ENCODE peak calls at places on chromosomes 11 and 22, in six cellular contexts. I, E, C, P, K and L are unnamed samples.

GRCh38 chr22:25183959-25184619 is 15.6 kb upstream of the CRYBB3 start:
- DNase-seq in C (no peak), K (no peak), P (no peak), E (no peak), I (no peak), L (no peak)

GRCh38 chr11:35736952-35737351 is 74.4 kb downstream of the TRIM44 start:
- DNase-seq in I (no peak), P (no peak), K (no peak), C (no peak), E (no peak), L (no peak)

GRCh38 chr11:12509371-12509770 is 132.0 kb downstream of the PARVA start:
- DNase-seq in I (no peak), P (no peak), K (no peak), C (no peak), E (no peak), L (no peak)

GRCh38 chr11:118820412-118821357 is 29.7 kb upstream of the DDX6 start:
- DNase-seq in K (peak; percentile 19), C (no peak), I (no peak), E (peak; percentile 65), P (peak; percentile 85), L (no peak)

GRCh38 chr11:35083181-35084061 is 55.5 kb upstream of the CD44 start:
- DNase-seq in P (peak; percentile 64), E (peak; percentile 100), K (peak; percentile 99), C (peak; percentile 47), I (no peak), L (peak; percentile 28)

GRCh38 chr22:36027579-36027959 is 1.1 kb downstream of the RBFOX2 start:
- DNase-seq in E (no peak), P (no peak), C (no peak), I (no peak), K (no peak), L (no peak)

GRCh38 chr22:36143956-36144355 is 16.6 kb downstream of the APOL3 start:
- DNase-seq in I (no peak), K (no peak), C (no peak), E (no peak), P (no peak), L (no peak)

GRCh38 chr11:59754494-59754858 is 700 bp upstream of the STX3 start:
- DNase-seq in P (no peak), C (no peak), K (peak; percentile 7), I (no peak), E (peak; percentile 29), L (no peak)

GRCh38 chr11:42890773-42891172 is 421.0 kb upstream of the API5 start:
- DNase-seq in K (no peak), C (no peak), I (no peak), E (no peak), P (no peak), L (no peak)

GRCh38 chr11:69702769-69703510 is 882 bp downstream of the FGF19 start:
- DNase-seq in P (no peak), K (no peak), C (no peak), E (no peak), I (no peak), L (no peak)

GRCh38 chr11:69705901-69706787 is 2.3 kb upstream of the FGF19 start:
- DNase-seq in E (no peak), I (no peak), P (no peak), K (no peak), C (no peak), L (no peak)

GRCh38 chr11:69705246-69705856 is 1.5 kb upstream of the FGF19 start:
- DNase-seq in K (no peak), C (no peak), I (no peak), E (no peak), P (no peak), L (no peak)

GRCh38 chr11:69703711-69704507 is at the start of gene FGF19:
- DNase-seq in I (no peak), C (no peak), P (no peak), K (no peak), E (no peak), L (no peak)

DNA sequence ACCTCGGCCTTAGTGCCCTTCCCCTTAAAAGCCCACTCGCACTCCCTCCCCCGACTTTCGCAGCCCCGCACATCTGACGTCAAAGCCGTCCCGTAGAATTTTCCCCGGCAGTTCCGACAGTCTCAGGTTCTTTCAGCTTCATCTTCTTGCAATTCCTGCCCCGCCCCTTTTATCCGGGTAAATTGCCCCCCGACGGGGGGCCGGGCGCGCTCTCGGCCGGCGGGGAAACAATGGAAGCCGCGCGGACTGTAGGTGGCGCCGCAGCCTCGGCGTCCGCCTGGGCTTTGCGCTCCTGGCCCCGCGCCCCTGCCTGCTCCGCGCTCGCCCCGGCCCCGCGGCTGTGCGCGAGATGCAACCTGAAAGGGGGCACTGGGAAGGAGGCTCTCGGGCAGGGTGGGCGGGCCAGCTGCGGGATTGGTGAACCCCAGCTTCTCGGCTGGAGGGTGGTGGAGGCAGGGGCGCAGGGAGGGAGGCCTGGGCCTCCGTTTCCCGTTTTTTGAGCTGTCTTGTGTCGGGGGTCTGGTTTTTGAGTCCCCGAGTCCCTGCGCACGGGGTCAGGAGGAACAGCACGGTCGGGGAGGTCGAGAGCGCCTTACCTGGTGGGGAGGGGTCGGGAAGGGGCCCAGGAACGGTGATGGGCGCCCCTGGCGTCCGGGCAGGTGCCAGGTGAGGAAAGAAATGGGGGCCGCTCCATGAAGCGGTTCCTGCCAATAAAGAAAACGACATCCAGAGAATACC is 855 bp upstream of the FGF19 start:
- DNase-seq in P (no peak), E (peak; percentile 2), I (peak; percentile 34), C (no peak), K (no peak), L (no peak)
- TF ChIP-seq CTCF in P (peak; percentile 38), E (peak; percentile 60), I (peak; percentile 69), C (peak; percentile 97), K (no peak), L (no peak)

GRCh38 chr11:86672007-86672621 is at the start of gene ME3:
- DNase-seq in K (peak; percentile 49), I (peak; percentile 39), P (peak; percentile 15), C (no peak), E (peak; percentile 58), L (peak; percentile 24)
- TF ChIP-seq CTCF in K (no peak), I (no peak), P (no peak), C (no peak), E (no peak), L (no peak)

DNA sequence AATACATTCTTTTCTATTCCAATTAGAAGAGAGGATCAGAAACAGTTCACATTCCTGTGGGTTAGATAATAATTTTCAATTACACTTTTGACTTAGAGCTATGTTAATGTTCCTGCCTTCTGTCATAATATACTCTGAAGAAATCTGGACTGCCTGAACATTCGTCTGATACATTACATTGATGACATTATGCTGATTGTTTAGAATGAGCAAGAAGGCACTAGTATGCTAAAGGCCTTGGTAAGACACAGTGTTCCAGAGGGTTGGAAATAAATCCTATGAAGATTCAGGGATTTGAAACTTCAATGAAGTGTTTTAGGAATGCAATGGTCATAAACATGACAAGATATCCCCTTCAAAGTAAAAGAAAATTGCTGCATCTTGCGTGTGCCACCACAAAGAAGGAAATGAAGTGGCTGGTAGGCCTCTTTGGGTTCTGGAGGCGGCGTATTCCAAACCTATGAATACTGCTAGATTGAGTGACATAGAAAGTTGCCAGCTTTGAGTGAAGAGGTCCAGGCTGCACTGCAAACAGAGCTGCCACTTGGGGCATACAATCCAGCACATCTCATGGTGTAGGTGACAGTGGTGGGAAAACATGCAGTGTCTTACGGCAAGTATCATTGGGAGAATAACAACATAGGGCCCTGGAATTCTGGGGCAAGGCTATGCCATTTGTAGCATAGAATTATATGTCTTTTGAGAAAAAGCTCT is 21.2 kb upstream of the PDE3B start:
- DNase-seq in I (no peak), E (no peak), C (no peak), K (no peak), P (no peak), L (no peak)
- TF ChIP-seq CTCF in I (no peak), E (no peak), C (no peak), K (no peak), P (no peak), L (no peak)

GRCh38 chr11:69948256-69949141 is 129.3 kb upstream of the FGF3 start:
- DNase-seq in K (no peak), E (peak; percentile 41), I (no peak), P (peak; percentile 40), C (no peak), L (no peak)
- TF ChIP-seq CTCF in K (no peak), E (peak; percentile 11), I (peak; percentile 40), P (no peak), C (peak; percentile 27), L (no peak)